ENCODE peak calls at places on chromosome 18, in ten cellular contexts. C is GM23338, L is K562, Z is mammary epithelial cell, Q is GM23248, X is PC-3, R is mesendoderm, N is fibroblast of lung, V is H1, I is astrocyte. B is an unnamed sample. For H3K79me2, the result is how much of the 10 kb centered on the place peaks cover.

GRCh38 chr18:41753826-41754225 is 201.2 kb upstream of the PIK3C3 start:
- DNase-seq in C (no peak), Z (peak), X (peak), L (no peak), R (no peak), V (no peak), I (peak), N (peak), Q (peak), B (no peak)

GRCh38 chr18:36382854-36383253 is 85.3 kb downstream of the FHOD3 start:
- DNase-seq in L (no peak), X (no peak), R (no peak), N (no peak), V (no peak), C (no peak), Q (no peak), Z (no peak), I (no peak), B (no peak)

GRCh38 chr18:52341617-52342381 is 1.8 kb downstream of the DCC start:
- DNase-seq in V (peak), L (no peak), Q (peak), R (peak), N (peak), Z (peak), I (no peak), X (no peak), C (peak), B (no peak)

GRCh38 chr18:68387246-68387645 is 327.7 kb downstream of the TMX3 start:
- DNase-seq in Q (peak), N (peak), C (no peak), X (peak), Z (peak), L (no peak), I (peak), R (no peak), V (no peak), B (no peak)

GRCh38 chr18:71808576-71808975 is 735.6 kb downstream of the CBLN2 start:
- DNase-seq in C (no peak), I (no peak), V (no peak), R (no peak), Q (no peak), X (peak), L (no peak), N (no peak), Z (no peak), B (no peak)

GRCh38 chr18:50879302-50880107 is 587 bp downstream of the ME2 start:
- DNase-seq in I (peak), L (no peak), Z (peak), X (peak), N (peak), V (no peak), Q (peak), R (peak), C (no peak), B (peak)

GRCh38 chr18:79519751-79520472 is 124.2 kb downstream of the NFATC1 start:
- DNase-seq in C (peak), Z (no peak), I (peak), R (peak), X (no peak), V (no peak), N (peak), Q (no peak), L (peak), B (peak)

GRCh38 chr18:26133652-26134051 is at the start of gene PSMA8:
- DNase-seq in Q (no peak), R (peak), I (no peak), V (peak), Z (peak), N (no peak), L (no peak), C (peak), X (no peak), B (no peak)

GRCh38 chr18:43312891-43313290 is 35.6 kb upstream of the SYT4 start:
- DNase-seq in X (peak), V (no peak), C (no peak), Z (peak), N (peak), R (no peak), I (peak), Q (peak), L (no peak), B (no peak)

GRCh38 chr18:79629249-79629558 is 50.4 kb upstream of the CTDP1 start:
- DNase-seq in V (peak), I (no peak), X (no peak), L (no peak), R (no peak), Z (no peak), C (no peak), Q (no peak), N (no peak), B (no peak)

GRCh38 chr18:38759457-38759856 is 1193.9 kb upstream of the CELF4 start:
- DNase-seq in Q (no peak), X (peak), N (no peak), C (no peak), L (no peak), V (no peak), R (no peak), Z (peak), I (no peak), B (no peak)

GRCh38 chr18:50562686-50563085 is 2.8 kb downstream of the MAPK4 start:
- DNase-seq in R (no peak), V (no peak), I (no peak), N (no peak), X (no peak), Q (no peak), Z (no peak), L (no peak), C (no peak), B (no peak)

GRCh38 chr18:2917255-2918047 is 70.6 kb downstream of the EMILIN2 start:
- DNase-seq in N (no peak), Z (no peak), C (no peak), Q (no peak), I (no peak), L (no peak), R (no peak), V (peak), X (no peak), B (peak)

GRCh38 chr18:13539843-13540535 is 186.4 kb downstream of the FAM210A start:
- DNase-seq in N (no peak), C (no peak), I (no peak), R (no peak), V (no peak), Z (no peak), X (no peak), L (no peak), Q (no peak), B (no peak)

GRCh38 chr18:65954372-65954771 is 203.6 kb downstream of the CDH7 start:
- DNase-seq in N (no peak), V (no peak), I (no peak), R (no peak), Z (no peak), L (no peak), X (no peak), C (no peak), Q (no peak), B (no peak)

GRCh38 chr18:13791181-13791580 is 32.8 kb upstream of the MC5R start:
- DNase-seq in N (peak), V (no peak), C (no peak), R (peak), X (no peak), Z (peak), Q (peak), I (no peak), L (no peak), B (no peak)

GRCh38 chr18:2895391-2895790 is 48.6 kb downstream of the EMILIN2 start:
- DNase-seq in V (no peak), Z (no peak), R (no peak), X (no peak), C (no peak), I (no peak), Q (no peak), N (no peak), L (no peak), B (no peak)

GRCh38 chr18:7812431-7813063 is 245.4 kb downstream of the PTPRM start:
- DNase-seq in R (no peak), N (peak), C (no peak), Q (peak), X (peak), I (peak), Z (peak), V (no peak), L (no peak), B (no peak)

GRCh38 chr18:7897119-7897518 is 330.0 kb downstream of the PTPRM start:
- DNase-seq in I (no peak), Z (no peak), X (no peak), C (no peak), R (no peak), Q (no peak), N (no peak), V (no peak), L (no peak), B (no peak)

GRCh38 chr18:809985-810642 is 1.9 kb downstream of the YES1 start:
- DNase-seq in Z (no peak), C (no peak), R (no peak), V (no peak), I (no peak), L (no peak), Q (no peak), X (no peak), N (peak), B (no peak)

GRCh38 chr18:7904529-7904928 is 337.4 kb downstream of the PTPRM start:
- DNase-seq in I (peak), C (no peak), V (no peak), Z (peak), L (no peak), N (peak), R (no peak), X (peak), Q (peak), B (no peak)

GRCh38 chr18:58597649-58598048 is 31.2 kb downstream of the ALPK2 start:
- DNase-seq in Q (no peak), C (no peak), R (no peak), I (no peak), L (no peak), X (no peak), N (no peak), V (no peak), Z (no peak), B (no peak)

GRCh38 chr18:51857989-51858388 is 482.0 kb upstream of the DCC start:
- DNase-seq in L (no peak), N (no peak), Z (no peak), V (no peak), R (no peak), Q (no peak), X (no peak), C (no peak), I (no peak), B (no peak)

GRCh38 chr18:51666717-51667320 is 469.3 kb upstream of the MEX3C start:
- DNase-seq in L (no peak), V (no peak), R (no peak), C (peak), N (peak), Z (no peak), Q (peak), X (peak), I (peak), B (no peak)

GRCh38 chr18:52045946-52046345 is 294.1 kb upstream of the DCC start:
- DNase-seq in Z (peak), Q (no peak), V (no peak), R (no peak), X (no peak), I (no peak), L (no peak), C (no peak), N (no peak), B (no peak)

GRCh38 chr18:27728659-27729058 is 448.3 kb downstream of the CDH2 start:
- DNase-seq in R (no peak), N (no peak), X (peak), I (no peak), C (no peak), L (no peak), V (no peak), Z (no peak), Q (no peak), B (no peak)

GRCh38 chr18:11791131-11791530 is 60.1 kb upstream of the CHMP1B start:
- DNase-seq in Z (no peak), N (no peak), Q (no peak), C (no peak), I (no peak), L (no peak), X (no peak), R (peak), V (no peak), B (no peak)

GRCh38 chr18:2316082-2316481 is 255.2 kb downstream of the METTL4 start:
- DNase-seq in L (no peak), V (no peak), Q (no peak), C (no peak), I (peak), N (peak), Z (no peak), R (no peak), X (no peak), B (no peak)

GRCh38 chr18:55396267-55396905 is 191.6 kb downstream of the TCF4 start:
- DNase-seq in R (no peak), X (no peak), L (no peak), Q (no peak), C (no peak), I (no peak), V (no peak), Z (no peak), N (no peak), B (no peak)
- H3K79me2 ChIP-seq in R (under half), X (under half), L (under half), Q (half or more), C (half or more), I (half or more), V (under half), Z (under half), N (under half), B (under half)

GRCh38 chr18:47149457-47150028 is 757 bp downstream of the HDHD2 start:
- DNase-seq in Z (peak), R (peak), X (no peak), N (peak), I (peak), Q (peak), L (peak), V (no peak), C (peak), B (no peak)

GRCh38 chr18:47150029-47150823 is at the start of gene HDHD2:
- DNase-seq in C (peak), N (peak), R (peak), X (peak), L (peak), Q (peak), V (peak), Z (peak), I (peak), B (peak)

GRCh38 chr18:47150824-47151366 is 595 bp upstream of the HDHD2 start:
- DNase-seq in L (no peak), N (no peak), Z (no peak), I (no peak), C (peak), Q (no peak), V (no peak), X (peak), R (no peak), B (no peak)

GRCh38 chr18:47151457-47151856 is 1.2 kb upstream of the HDHD2 start:
- DNase-seq in V (no peak), L (no peak), Z (no peak), R (peak), Q (no peak), C (no peak), I (no peak), N (no peak), X (no peak), B (no peak)
- H3K27ac ChIP-seq in V (no peak), L (peak), Z (no peak), R (no peak), Q (peak), C (no peak), I (no peak), N (peak), X (no peak), B (no peak)

GRCh38 chr18:9596843-9597242 is 17.5 kb downstream of the PPP4R1 start:
- DNase-seq in X (no peak), Q (no peak), N (no peak), I (no peak), V (no peak), C (no peak), R (no peak), L (no peak), Z (no peak), B (no peak)
- H3K79me2 ChIP-seq in X (half or more), Q (half or more), N (half or more), I (half or more), V (under half), C (half or more), R (under half), L (half or more), Z (half or more), B (under half)

GRCh38 chr18:76503999-76504398 is 9.0 kb upstream of the ZNF516 start:
- DNase-seq in Z (no peak), Q (no peak), N (no peak), I (no peak), V (no peak), L (no peak), R (no peak), X (no peak), C (peak), B (no peak)

GRCh38 chr18:76506395-76506794 is 11.4 kb upstream of the ZNF516 start:
- DNase-seq in X (no peak), Z (no peak), C (no peak), N (no peak), L (no peak), R (no peak), I (no peak), V (no peak), Q (no peak), B (no peak)

GRCh38 chr18:76505611-76506010 is 10.6 kb upstream of the ZNF516 start:
- DNase-seq in L (no peak), V (no peak), C (no peak), Z (no peak), R (no peak), X (no peak), N (no peak), Q (peak), I (no peak), B (no peak)

GRCh38 chr18:76503595-76503994 is 8.6 kb upstream of the ZNF516 start:
- DNase-seq in L (no peak), N (no peak), R (peak), Z (no peak), V (no peak), X (no peak), Q (no peak), I (no peak), C (peak), B (no peak)

DNA sequence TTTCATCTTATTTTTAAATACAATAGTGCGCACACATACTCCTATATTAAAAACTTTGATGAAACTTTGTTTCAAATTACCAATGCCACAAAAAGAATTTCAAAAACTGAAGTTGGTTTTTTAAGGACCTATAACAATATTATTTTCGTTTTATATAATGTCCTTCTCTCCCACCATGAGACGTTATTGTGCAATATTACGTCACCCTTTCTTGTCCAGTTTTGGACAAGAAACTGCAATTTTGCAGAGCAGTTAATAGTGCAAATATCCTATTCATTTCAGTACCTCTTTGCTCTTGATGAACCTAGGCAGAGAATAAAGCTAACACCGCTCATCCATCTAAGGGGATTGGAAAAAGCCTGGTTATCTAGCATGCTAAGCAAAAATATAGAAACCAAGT is 9.7 kb upstream of the ZNF516 start:
- DNase-seq in Z (no peak), N (no peak), L (no peak), V (no peak), Q (no peak), R (no peak), C (no peak), X (no peak), I (no peak), B (no peak)
- H3K27ac ChIP-seq in Z (no peak), N (no peak), L (no peak), V (no peak), Q (no peak), R (no peak), C (no peak), X (no peak), I (no peak), B (no peak)

DNA sequence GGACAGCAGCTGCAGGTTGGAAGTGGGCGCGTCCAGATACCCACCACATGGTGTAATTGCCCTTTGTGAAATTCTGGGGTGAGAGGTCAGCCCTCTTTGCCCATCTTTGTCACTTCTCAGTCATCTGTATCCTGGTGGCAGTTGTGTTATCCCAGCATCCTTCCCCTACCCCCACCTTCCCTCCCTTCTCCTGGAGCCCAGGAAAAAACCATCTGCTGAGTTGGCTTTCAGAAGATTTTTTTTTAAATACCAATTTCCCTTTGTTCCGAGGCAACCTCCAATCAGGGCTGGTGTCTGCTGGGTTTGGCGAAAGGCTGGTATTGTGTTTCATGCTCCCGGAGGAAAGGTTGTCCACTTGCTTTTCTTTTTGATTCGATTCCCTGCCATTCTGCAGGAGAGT is 35.2 kb downstream of the SETBP1 start:
- DNase-seq in R (no peak), Z (no peak), N (peak), X (no peak), L (no peak), V (no peak), I (no peak), C (no peak), Q (peak), B (no peak)
- H3K79me2 ChIP-seq in R (under half), Z (under half), N (under half), X (under half), L (under half), V (under half), I (under half), C (under half), Q (under half), B (under half)

DNA sequence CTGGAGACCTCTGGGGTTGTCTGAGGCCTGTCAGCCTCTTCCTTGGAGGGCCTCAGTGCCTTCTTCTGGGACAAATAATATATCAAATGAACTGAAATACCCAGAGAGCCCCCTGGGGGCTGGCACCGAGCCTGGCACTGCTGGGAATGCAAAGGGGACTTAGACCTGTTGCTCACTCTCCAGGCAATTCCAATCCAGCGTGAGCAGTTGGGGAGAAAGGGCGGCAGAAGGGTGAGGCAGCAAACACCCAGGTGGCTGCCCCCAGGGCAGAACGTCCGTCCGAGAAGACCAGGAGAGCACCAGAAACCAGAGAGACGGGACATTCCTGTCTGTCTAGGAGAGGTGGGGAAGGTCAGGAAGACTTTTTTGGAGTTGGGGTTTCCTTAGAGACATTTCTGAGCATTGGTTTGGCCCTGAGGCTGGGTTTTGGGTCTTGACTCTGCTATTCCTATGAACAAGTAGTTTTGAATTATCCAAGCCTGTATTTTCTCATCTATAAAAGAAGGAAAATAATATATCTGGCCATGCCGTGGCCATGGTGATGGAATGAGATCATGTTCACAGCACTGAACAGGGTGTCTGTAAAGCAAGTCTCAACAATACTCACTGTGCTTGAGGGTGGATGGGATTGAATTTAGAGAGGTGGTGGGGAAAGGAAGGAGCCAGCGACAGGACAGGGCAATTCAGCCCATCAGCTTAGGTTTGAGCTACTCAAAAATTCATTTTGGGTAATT is 44.3 kb upstream of the ZBTB7C start:
- DNase-seq in V (no peak), L (no peak), C (no peak), Z (peak), I (no peak), Q (no peak), N (no peak), R (no peak), X (peak), B (no peak)
- H3K27ac ChIP-seq in V (no peak), L (no peak), C (no peak), Z (peak), I (no peak), Q (no peak), N (no peak), R (no peak), X (peak), B (no peak)

GRCh38 chr18:5842653-5843052 is 52.7 kb downstream of the TMEM200C start:
- DNase-seq in Q (no peak), L (no peak), V (no peak), N (no peak), X (no peak), I (no peak), Z (no peak), C (peak), R (peak), B (no peak)

GRCh38 chr18:5841518-5841917 is 53.8 kb downstream of the TMEM200C start:
- DNase-seq in Z (no peak), L (no peak), V (no peak), X (no peak), I (no peak), Q (peak), N (peak), R (no peak), C (no peak), B (no peak)

GRCh38 chr18:5839102-5839501 is 56.2 kb downstream of the TMEM200C start:
- DNase-seq in L (no peak), X (no peak), R (no peak), V (no peak), I (no peak), Q (no peak), N (no peak), C (no peak), Z (no peak), B (no peak)
- H3K79me2 ChIP-seq in L (under half), X (under half), R (under half), V (under half), I (under half), Q (under half), N (under half), C (under half), Z (under half), B (under half)

GRCh38 chr18:55339990-55340389 is 248.0 kb downstream of the TCF4 start:
- DNase-seq in R (no peak), I (no peak), X (no peak), C (no peak), Q (no peak), N (no peak), Z (no peak), V (no peak), L (no peak), B (no peak)
- H3K27ac ChIP-seq in R (no peak), I (no peak), X (no peak), C (peak), Q (no peak), N (no peak), Z (no peak), V (no peak), L (no peak), B (no peak)